ENCODE peak calls at places on chromosomes 3 and 15, in four cellular contexts. Y is heart right ventricle, H is left lobe of liver, O is T-helper 17 cell. K is an unnamed sample.

GRCh38 chr3:32882603-32883025 is 64.8 kb downstream of the TRIM71 start:
- ATAC-seq in H (no peak), O (peak; percentile 40), Y (no peak), K (no peak)

GRCh38 chr3:125395091-125395490 is 20.0 kb upstream of the ZNF148 start:
- ATAC-seq in O (no peak), H (no peak), Y (no peak), K (no peak)

GRCh38 chr3:119911748-119912147 is 129.8 kb downstream of the NR1I2 start:
- ATAC-seq in H (no peak), Y (no peak), O (peak; percentile 45), K (no peak)

GRCh38 chr3:183455064-183455463 is 26.6 kb upstream of the MCF2L2 start:
- ATAC-seq in H (no peak), Y (no peak), O (no peak), K (no peak)

GRCh38 chr3:172152869-172153268 is 113.5 kb downstream of the FNDC3B start:
- ATAC-seq in H (no peak), Y (peak; percentile 21), O (no peak), K (peak; percentile 35)

GRCh38 chr3:156449712-156450574 is 105.0 kb downstream of the SSR3 start:
- ATAC-seq in Y (peak; percentile 75), O (no peak), H (peak; percentile 86), K (no peak)

GRCh38 chr3:57009367-57009766 is 51.1 kb upstream of the SPATA12 start:
- ATAC-seq in Y (no peak), H (no peak), O (no peak), K (no peak)

GRCh38 chr15:85691350-85692240 is 103.1 kb downstream of the KLHL25 start:
- ATAC-seq in O (peak; percentile 18), H (no peak), Y (peak; percentile 5), K (no peak)

GRCh38 chr3:50279255-50280016 is 549 bp downstream of the LSMEM2 start:
- ATAC-seq in H (no peak), Y (peak; percentile 48), O (no peak), K (no peak)

GRCh38 chr15:98076021-98076816 is 115.7 kb downstream of the ARRDC4 start:
- ATAC-seq in Y (peak; percentile 90), O (no peak), H (peak; percentile 31), K (peak; percentile 87)

GRCh38 chr15:49877117-49877860 is 241.7 kb downstream of the ATP8B4 start:
- ATAC-seq in O (no peak), Y (no peak), H (no peak), K (peak; percentile 37)

GRCh38 chr15:59515190-59515589 is 77.2 kb downstream of the FAM81A start:
- ATAC-seq in O (no peak), Y (no peak), H (no peak), K (no peak)

GRCh38 chr3:162400697-162401096 is 904.1 kb downstream of the OTOL1 start:
- ATAC-seq in Y (no peak), O (no peak), H (no peak), K (no peak)

GRCh38 chr3:32593903-32594525 is 23.4 kb upstream of the DYNC1LI1 start:
- ATAC-seq in H (no peak), Y (no peak), O (no peak), K (peak; percentile 67)

GRCh38 chr3:37130984-37131975 is 43.1 kb downstream of the LRRFIP2 start:
- ATAC-seq in H (peak; percentile 24), O (no peak), Y (peak; percentile 51), K (no peak)

GRCh38 chr3:108806316-108806715 is 16.3 kb upstream of the TRAT1 start:
- ATAC-seq in H (no peak), Y (no peak), O (peak; percentile 94), K (no peak)